ENCODE peak calls at places on chromosomes 1 and 21, in ten cellular contexts. R is IMR-90; C is H9; E is right lobe of liver; S is adrenal gland; Z is CD4-positive, alpha-beta T cell; G is tibial artery; A is mammary epithelial cell; D is uterus; K is OCI-LY7. W is an unnamed sample.

GRCh38 chr1:2136836-2137235 is 57.7 kb downstream of the FAAP20 start:
- DNase-seq in A (no peak), Z (no peak), D (no peak), E (no peak), C (no peak), S (no peak), R (no peak), G (no peak), K (no peak), W (no peak)

GRCh38 chr1:27137544-27138075 is 17.3 kb downstream of the SLC9A1 start:
- DNase-seq in D (no peak), E (peak; percentile 58), S (peak; percentile 81), R (no peak), G (no peak), K (no peak), Z (no peak), A (no peak), C (no peak), W (no peak)

GRCh38 chr1:85447000-85447943 is 17.7 kb downstream of the DDAH1 start:
- DNase-seq in R (peak; percentile 61), C (no peak), K (no peak), Z (no peak), D (no peak), A (no peak), G (no peak), S (no peak), E (no peak), W (no peak)

GRCh38 chr21:37592496-37592895 is 225.9 kb downstream of the DYRK1A start:
- DNase-seq in Z (no peak), G (no peak), D (no peak), R (no peak), K (no peak), C (peak; percentile 62), E (no peak), S (no peak), A (no peak), W (no peak)

GRCh38 chr1:7528386-7529031 is 242.6 kb upstream of the VAMP3 start:
- DNase-seq in A (no peak), R (peak; percentile 36), K (no peak), Z (no peak), S (no peak), E (no peak), D (no peak), G (no peak), C (no peak), W (no peak)

GRCh38 chr1:115609021-115609420 is 32.7 kb upstream of the VANGL1 start:
- DNase-seq in E (no peak), C (no peak), D (no peak), K (no peak), G (no peak), S (no peak), A (peak; percentile 52), R (no peak), Z (no peak), W (no peak)

GRCh38 chr21:40466893-40467483 is 380.0 kb downstream of the DSCAM start:
- DNase-seq in G (no peak), C (no peak), E (no peak), D (no peak), A (peak; percentile 8), K (peak; percentile 4), R (no peak), S (no peak), Z (no peak), W (no peak)

GRCh38 chr1:172383541-172383940 is 36.9 kb upstream of the C1orf105 start:
- DNase-seq in C (no peak), G (no peak), S (no peak), Z (no peak), R (peak; percentile 77), D (no peak), K (no peak), A (no peak), E (no peak), W (no peak)

GRCh38 chr1:153507926-153508583 is 27.7 kb downstream of the S100A6 start:
- DNase-seq in G (no peak), E (no peak), R (no peak), K (no peak), S (peak; percentile 50), A (peak; percentile 25), Z (no peak), C (no peak), D (no peak), W (no peak)

GRCh38 chr1:153509036-153509435 is 26.8 kb downstream of the S100A6 start:
- DNase-seq in K (no peak), E (no peak), A (peak; percentile 44), D (no peak), G (no peak), Z (no peak), R (no peak), S (peak; percentile 45), C (no peak), W (no peak)

GRCh38 chr1:153510984-153511410 is 24.8 kb downstream of the S100A6 start:
- DNase-seq in K (peak; percentile 77), C (peak; percentile 92), G (peak; percentile 87), A (peak; percentile 59), R (peak; percentile 74), S (peak; percentile 90), D (peak; percentile 87), Z (peak; percentile 73), E (peak; percentile 84), W (peak; percentile 53)

GRCh38 chr1:153506831-153507413 is 28.9 kb downstream of the S100A6 start:
- DNase-seq in R (peak; percentile 91), G (peak; percentile 95), D (peak; percentile 96), E (peak; percentile 73), Z (no peak), K (no peak), A (peak; percentile 74), S (peak; percentile 97), C (no peak), W (no peak)

DNA sequence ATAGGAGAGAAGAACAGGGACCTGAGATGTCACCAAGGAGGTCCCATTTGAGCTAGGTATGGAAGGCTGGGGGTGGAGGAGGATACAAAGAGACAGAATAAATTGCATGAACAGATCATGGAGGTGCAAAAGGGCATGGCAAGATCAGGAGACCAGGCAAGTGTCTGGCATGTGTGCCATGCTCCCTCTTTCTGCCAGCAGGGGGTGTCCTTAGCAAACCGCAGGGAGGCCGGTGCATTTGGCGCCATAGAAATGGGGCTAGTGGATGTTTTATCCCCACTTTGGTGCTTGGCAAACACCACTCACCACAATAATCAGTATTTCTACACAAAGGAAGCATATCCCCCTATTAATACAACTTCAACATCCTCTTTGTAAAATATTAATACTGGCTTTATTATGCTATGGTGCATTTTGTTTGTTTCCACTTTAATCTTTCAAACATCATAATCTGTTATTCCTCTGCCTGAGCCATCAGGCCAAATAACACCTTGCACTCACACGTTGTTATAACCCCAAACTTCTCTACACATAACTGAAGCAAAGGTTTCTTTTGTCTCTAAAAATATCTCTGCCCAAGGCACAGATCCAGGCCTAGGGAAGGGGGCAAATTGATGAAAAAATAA is 25.9 kb downstream of the S100A6 start:
- DNase-seq in C (peak; percentile 59), S (peak; percentile 73), K (peak; percentile 63), A (peak; percentile 19), Z (peak; percentile 53), E (no peak), R (no peak), G (no peak), D (no peak), W (peak; percentile 68)
- TF ChIP-seq CTCF in C (peak; percentile 69), S (peak; percentile 39), K (peak; percentile 93), A (peak; percentile 76), Z (peak; percentile 73), E (peak; percentile 40), R (peak; percentile 65), G (peak; percentile 37), D (no peak), W (peak; percentile 66)

GRCh38 chr1:8736927-8737326 is 80.5 kb downstream of the RERE start:
- DNase-seq in E (no peak), D (no peak), C (no peak), K (no peak), G (no peak), S (no peak), R (no peak), A (no peak), Z (no peak), W (no peak)

GRCh38 chr1:8742022-8742924 is 75.2 kb downstream of the RERE start:
- DNase-seq in G (no peak), K (no peak), D (no peak), E (no peak), A (no peak), S (no peak), C (no peak), R (no peak), Z (no peak), W (no peak)

GRCh38 chr1:8739377-8739776 is 78.1 kb downstream of the RERE start:
- DNase-seq in D (no peak), C (no peak), A (no peak), K (no peak), E (no peak), G (no peak), Z (no peak), S (no peak), R (no peak), W (no peak)

GRCh38 chr1:8745749-8746390 is 71.6 kb downstream of the RERE start:
- DNase-seq in G (no peak), R (no peak), K (no peak), S (no peak), A (no peak), Z (no peak), E (no peak), D (no peak), C (no peak), W (no peak)

DNA sequence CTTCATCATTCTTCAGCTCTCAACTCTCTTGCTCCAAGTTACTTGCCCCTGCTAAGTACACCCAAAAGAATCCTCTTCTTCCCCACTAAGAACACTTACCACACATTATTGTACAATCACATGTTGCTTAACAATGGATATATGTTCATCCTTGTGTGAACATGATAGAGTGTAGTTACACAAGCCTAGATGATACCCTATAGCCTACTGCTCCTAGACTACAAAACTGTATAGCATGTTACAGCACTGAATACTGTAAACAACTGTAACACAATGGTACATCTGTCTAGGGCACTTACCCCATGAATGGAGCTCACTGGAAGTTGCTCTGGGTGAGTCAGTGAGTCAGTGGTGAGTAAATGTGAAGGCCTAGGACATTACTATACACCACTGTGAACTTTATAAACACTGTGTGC is 77.4 kb downstream of the RERE start:
- DNase-seq in E (no peak), K (no peak), C (no peak), G (no peak), R (peak; percentile 98), S (no peak), D (no peak), A (peak; percentile 95), Z (no peak), W (no peak)
- H3K27ac ChIP-seq in E (no peak overlapping the region), K (no peak overlapping the region), C (no peak overlapping the region), G (no peak overlapping the region), R (peak overlapping the region; percentile 83), S (no peak overlapping the region), D (no peak overlapping the region), A (peak overlapping the region; percentile 94), Z (no peak overlapping the region), W (no peak overlapping the region)

GRCh38 chr1:28648493-28649238 is at the start of gene RNU11:
- DNase-seq in E (peak; percentile 73), R (peak; percentile 100), C (peak; percentile 90), A (peak; percentile 100), G (peak; percentile 92), S (peak; percentile 98), D (peak; percentile 93), Z (peak; percentile 86), K (peak; percentile 98), W (peak; percentile 83)
- TF ChIP-seq CTCF in E (no peak), R (no peak), C (no peak), A (peak; percentile 15), G (no peak), S (no peak), D (peak; percentile 7), Z (no peak), K (peak; percentile 32), W (no peak)

DNA sequence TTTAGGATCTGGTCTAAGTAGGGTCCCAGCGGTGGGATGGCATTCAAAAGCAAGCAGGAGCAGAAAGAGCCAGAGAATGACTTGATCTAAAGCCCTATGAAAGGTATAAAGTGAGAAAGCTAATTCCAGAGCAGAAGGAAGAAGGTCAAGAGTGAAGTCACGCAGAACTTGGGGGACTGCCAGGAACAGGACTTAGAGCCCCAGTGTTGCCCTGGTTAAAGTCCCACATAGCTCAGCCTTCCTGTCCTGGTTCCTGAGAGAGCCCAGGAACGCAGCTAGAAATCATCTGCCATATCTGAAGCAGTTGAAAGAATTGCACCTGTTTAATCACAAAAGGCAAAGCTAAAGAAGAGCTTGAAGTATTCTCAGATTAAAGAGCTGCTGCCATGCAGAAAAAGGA is 160.6 kb upstream of the ATP1B1 start:
- DNase-seq in K (no peak), E (peak; percentile 63), Z (no peak), G (peak; percentile 63), C (no peak), S (peak; percentile 90), D (no peak), A (no peak), R (no peak), W (no peak)
- H3K27ac ChIP-seq in K (no peak overlapping the region), E (no peak overlapping the region), Z (no peak overlapping the region), G (no peak overlapping the region), C (no peak overlapping the region), S (no peak overlapping the region), D (no peak overlapping the region), A (no peak overlapping the region), R (no peak overlapping the region), W (no peak overlapping the region)

W was measured in CD8-positive, alpha-beta T cell.